ENCODE peak calls at places on chromosomes 4 and X, in six cellular contexts. K is HepG2, F is SK-N-SH, R is GM12878, L is HCT116, P is K562. D is an unnamed sample.

GRCh38 chr4:25163216-25163615 is 3.0 kb upstream of the SEPSECS start:
- DNase-seq in K (no peak), F (no peak), R (no peak), L (no peak), P (no peak), D (no peak)

GRCh38 chrX:46561931-46562721 is 11.4 kb upstream of the CHST7 start:
- DNase-seq in K (no peak), F (no peak), R (peak), L (no peak), P (no peak), D (no peak)

GRCh38 chrX:69365349-69365748 is 138.8 kb upstream of the NALF2 start:
- DNase-seq in K (no peak), F (no peak), R (no peak), L (no peak), P (no peak), D (no peak)

GRCh38 chr4:5712517-5712916 is 1.5 kb downstream of the EVC start:
- DNase-seq in K (no peak), F (no peak), R (peak), L (no peak), P (no peak), D (no peak)

GRCh38 chr4:109989618-109990017 is 76.9 kb downstream of the EGF start:
- DNase-seq in K (no peak), F (no peak), R (no peak), L (no peak), P (no peak), D (no peak)

GRCh38 chrX:134236690-134237362 is at the start of gene CCDC160:
- DNase-seq in K (peak), F (peak), R (no peak), L (peak), P (peak), D (peak)

GRCh38 chr4:144421839-144422565 is 224.0 kb upstream of the HHIP start:
- DNase-seq in K (no peak), F (no peak), R (no peak), L (no peak), P (no peak), D (no peak)

GRCh38 chrX:40008841-40009461 is 88.8 kb downstream of the BCOR start:
- DNase-seq in K (no peak), F (peak), R (no peak), L (no peak), P (no peak), D (no peak)

GRCh38 chr4:134691915-134692314 is 490.3 kb upstream of the PABPC4L start:
- DNase-seq in K (no peak), F (no peak), R (no peak), L (no peak), P (no peak), D (no peak)

GRCh38 chrX:16466640-16467432 is 183.1 kb upstream of the S100G start:
- DNase-seq in K (no peak), F (no peak), R (no peak), L (no peak), P (no peak), D (no peak)

GRCh38 chr4:65669008-65669971 is 999 bp downstream of the EPHA5 start:
- DNase-seq in K (no peak), F (peak), R (no peak), L (no peak), P (no peak), D (no peak)

GRCh38 chr4:10664408-10664807 is 20.2 kb downstream of the CLNK start:
- DNase-seq in K (no peak), F (no peak), R (no peak), L (no peak), P (no peak), D (no peak)

GRCh38 chr4:73021634-73022033 is 47.9 kb downstream of the COX18 start:
- DNase-seq in K (peak), F (peak), R (no peak), L (peak), P (peak), D (peak)

GRCh38 chr4:112145820-112146813 is 863 bp downstream of the FAM241A start:
- DNase-seq in K (no peak), F (peak), R (peak), L (no peak), P (peak), D (peak)
- TF ChIP-seq JUND in K (no peak), F (no peak), R (no peak), L (no peak), P (no peak), D (no peak)

DNA sequence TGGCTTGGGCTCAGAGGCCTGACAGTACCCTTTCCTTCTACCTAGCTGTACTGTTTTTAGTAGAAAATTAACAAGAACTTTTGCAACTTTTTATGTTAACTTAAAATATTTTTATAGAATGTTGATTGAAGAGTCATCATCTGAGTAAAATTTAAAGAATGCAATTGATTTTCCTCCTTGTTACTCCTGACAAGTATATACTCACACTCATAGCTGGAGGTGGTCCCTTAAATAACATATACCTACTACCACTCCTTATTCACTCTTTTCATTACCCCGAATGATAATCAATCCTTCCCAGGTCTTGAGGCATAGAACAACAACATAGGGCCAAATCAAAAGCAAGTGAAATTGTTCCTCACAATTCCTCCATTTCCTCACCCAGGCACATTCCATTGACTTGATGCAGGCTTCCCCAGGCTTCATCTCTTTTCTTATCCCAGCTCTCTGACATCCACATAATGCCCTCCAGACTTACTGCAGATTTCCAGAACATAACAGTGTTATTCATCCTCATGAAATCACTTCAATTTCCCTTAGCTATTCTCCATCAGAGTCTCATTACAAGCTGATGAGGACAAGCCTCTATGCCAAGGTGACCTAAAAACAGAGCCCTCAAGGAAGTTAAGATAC is 73.2 kb upstream of the ANXA10 start:
- DNase-seq in K (no peak), F (no peak), R (no peak), L (no peak), P (no peak), D (no peak)
- TF ChIP-seq JUND in K (no peak), F (no peak), R (no peak), L (no peak), P (no peak), D (no peak)

GRCh38 chr4:83828601-83829000 is 292.7 kb downstream of the GPAT3 start:
- DNase-seq in K (no peak), F (no peak), R (no peak), L (no peak), P (no peak), D (no peak)
- TF ChIP-seq JUND in K (no peak), F (no peak), R (no peak), L (no peak), P (no peak), D (no peak)

GRCh38 chr4:8906668-8906970 is 35.0 kb upstream of the HMX1 start:
- DNase-seq in K (no peak), F (peak), R (no peak), L (no peak), P (no peak), D (no peak)
- TF ChIP-seq JUND in K (no peak), F (no peak), R (no peak), L (no peak), P (no peak), D (no peak)

GRCh38 chr4:41012308-41012707 is 202.0 kb downstream of the APBB2 start:
- DNase-seq in K (no peak), F (no peak), R (no peak), L (no peak), P (no peak), D (no peak)
- TF ChIP-seq JUND in K (no peak), F (no peak), R (no peak), L (no peak), P (no peak), D (no peak)

GRCh38 chrX:23911436-23911835 is 3.6 kb downstream of the CXorf58 start:
- DNase-seq in K (no peak), F (no peak), R (no peak), L (no peak), P (no peak), D (no peak)

GRCh38 chrX:23907496-23908218 is at the start of the genes APOO and CXorf58:
- DNase-seq in K (peak), F (peak), R (peak), L (peak), P (peak), D (peak)

GRCh38 chrX:23907106-23907495 is 637 bp downstream of the APOO start:
- DNase-seq in K (no peak), F (no peak), R (no peak), L (no peak), P (peak), D (no peak)

GRCh38 chrX:23904096-23904495 is 3.6 kb downstream of the APOO start:
- DNase-seq in K (no peak), F (no peak), R (no peak), L (no peak), P (peak), D (peak)

DNA sequence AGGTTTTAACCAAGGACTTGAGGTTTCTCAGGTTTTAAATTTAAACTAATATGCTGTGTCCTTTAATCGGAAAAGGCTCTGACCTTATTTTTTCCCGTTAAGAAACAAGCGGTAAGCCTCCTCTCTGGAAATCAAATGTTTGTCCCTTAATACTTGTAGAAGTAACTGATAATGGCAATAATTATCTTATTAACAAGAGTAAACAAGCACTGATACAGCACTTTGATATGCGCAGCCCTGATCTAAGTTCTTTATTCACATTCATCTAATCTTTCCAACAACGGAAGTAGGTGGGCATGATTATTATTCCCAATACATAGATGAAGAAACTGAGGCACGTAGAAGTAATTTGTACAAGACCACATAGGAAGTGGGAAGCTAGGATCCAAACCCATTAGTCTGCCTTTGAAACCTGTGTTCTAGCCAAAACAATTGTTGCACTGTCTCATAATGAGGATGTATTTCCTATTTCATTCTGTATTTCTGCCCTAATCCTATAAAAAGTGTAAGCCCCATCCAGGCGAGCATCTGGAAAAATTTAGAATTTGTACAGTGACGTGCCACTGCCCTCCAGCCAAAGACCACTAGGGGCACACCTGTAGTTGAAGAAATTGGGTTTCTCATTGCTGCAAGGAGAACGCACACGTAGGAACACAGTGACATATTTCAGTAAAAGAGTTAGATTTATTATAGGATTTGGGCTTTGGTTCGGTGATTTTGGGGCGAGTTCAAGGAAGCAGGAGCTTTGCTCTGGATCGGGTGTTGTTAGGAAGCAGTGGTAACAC is 605 bp downstream of the CXorf58 start:
- DNase-seq in K (no peak), F (no peak), R (no peak), L (no peak), P (no peak), D (no peak)
- TF ChIP-seq JUND in K (no peak), F (no peak), R (no peak), L (no peak), P (no peak), D (no peak)

GRCh38 chrX:25523574-25523973 is 507.8 kb upstream of the ARX start:
- DNase-seq in K (peak), F (peak), R (no peak), L (peak), P (peak), D (peak)
- TF ChIP-seq JUND in K (no peak), F (no peak), R (no peak), L (no peak), P (no peak), D (no peak)

D was measured in T47D.